ENCODE peak calls at places on chromosomes 16 and 17, in nine cellular contexts. G is pancreas; R is transverse colon; N is breast epithelium; Z is effector memory CD4-positive, alpha-beta T cell; X is ascending aorta; A is fibroblast of lung; E is cardiac muscle cell; T is HepG2. L is an unnamed sample. For H3K4me1, the result is how much of the 10 kb centered on the place peaks cover.

GRCh38 chr17:3827124-3827773 is 18.8 kb downstream of the NCBP3 start:
- DNase-seq in G (no peak), R (peak), N (no peak), Z (peak), X (no peak), A (peak), E (peak), T (peak), L (no peak)

GRCh38 chr16:81752225-81752875 is 26.7 kb upstream of the PLCG2 start:
- DNase-seq in G (no peak), R (peak), N (no peak), Z (no peak), X (peak), A (no peak), E (peak), T (no peak), L (peak)

GRCh38 chr17:19388791-19389190 is 1.8 kb upstream of the MFAP4 start:
- DNase-seq in G (no peak), R (peak), N (no peak), Z (no peak), X (no peak), A (no peak), E (no peak), T (no peak), L (peak)

GRCh38 chr16:73390936-73391335 is 343.0 kb upstream of the ZFHX3 start:
- DNase-seq in G (no peak), R (no peak), N (no peak), Z (no peak), X (no peak), A (no peak), E (no peak), T (no peak), L (no peak)

GRCh38 chr17:48825446-48826381 is 5.1 kb upstream of the CALCOCO2 start:
- DNase-seq in G (no peak), R (no peak), N (no peak), Z (no peak), X (no peak), A (no peak), E (no peak), T (no peak), L (no peak)

GRCh38 chr17:81009124-81009523 is 17.5 kb downstream of the CHMP6 start:
- DNase-seq in G (peak), R (no peak), N (no peak), Z (no peak), X (no peak), A (no peak), E (no peak), T (no peak), L (no peak)

GRCh38 chr17:66829386-66829864 is 5.5 kb upstream of the CACNG5 start:
- DNase-seq in G (peak), R (peak), N (no peak), Z (no peak), X (no peak), A (peak), E (peak), T (peak), L (peak)

GRCh38 chr16:70158261-70158939 is 15.2 kb upstream of the CLEC18C start:
- DNase-seq in G (no peak), R (no peak), N (no peak), Z (no peak), X (no peak), A (no peak), E (no peak), T (no peak), L (no peak)

GRCh38 chr17:48457080-48457836 is 27.2 kb upstream of the SKAP1 start:
- DNase-seq in G (peak), R (peak), N (peak), Z (peak), X (peak), A (peak), E (peak), T (peak), L (peak)

GRCh38 chr16:84879569-84880487 is 60.0 kb downstream of the CRISPLD2 start:
- DNase-seq in G (no peak), R (no peak), N (no peak), Z (no peak), X (no peak), A (no peak), E (no peak), T (no peak), L (peak)

GRCh38 chr16:71867934-71868333 is 16.0 kb downstream of the ZNF821 start:
- DNase-seq in G (no peak), R (no peak), N (no peak), Z (no peak), X (no peak), A (no peak), E (no peak), T (peak), L (no peak)

GRCh38 chr17:42438600-42439567 is 15.8 kb upstream of the CAVIN1 start:
- DNase-seq in G (no peak), R (peak), N (no peak), Z (no peak), X (no peak), A (no peak), E (peak), T (peak), L (no peak)

GRCh38 chr16:58970775-58971174 is 236.7 kb upstream of the GOT2 start:
- DNase-seq in G (no peak), R (no peak), N (no peak), Z (no peak), X (no peak), A (peak), E (no peak), T (no peak), L (no peak)

GRCh38 chr17:28326114-28326513 is 7.1 kb downstream of the TMEM97 start:
- DNase-seq in G (no peak), R (peak), N (no peak), Z (no peak), X (peak), A (no peak), E (no peak), T (no peak), L (no peak)

GRCh38 chr16:86087561-86088230 is 188.7 kb downstream of the IRF8 start:
- DNase-seq in G (no peak), R (no peak), N (no peak), Z (no peak), X (no peak), A (no peak), E (no peak), T (no peak), L (peak)

GRCh38 chr16:87550510-87550961 is 51.8 kb upstream of the JPH3 start:
- DNase-seq in G (peak), R (peak), N (no peak), Z (peak), X (no peak), A (no peak), E (no peak), T (no peak), L (peak)

GRCh38 chr16:30120340-30121105 is 2.5 kb downstream of the MAPK3 start:
- DNase-seq in G (no peak), R (peak), N (no peak), Z (no peak), X (no peak), A (no peak), E (no peak), T (no peak), L (no peak)

GRCh38 chr17:5468075-5468473 is 708 bp downstream of the DHX33 start:
- DNase-seq in G (no peak), R (no peak), N (no peak), Z (no peak), X (no peak), A (no peak), E (no peak), T (no peak), L (no peak)

GRCh38 chr17:39069114-39069756 is 82.2 kb downstream of the PLXDC1 start:
- DNase-seq in G (no peak), R (no peak), N (no peak), Z (no peak), X (no peak), A (peak), E (peak), T (peak), L (no peak)

GRCh38 chr17:19706791-19707727 is 9.3 kb downstream of the SLC47A2 start:
- DNase-seq in G (no peak), R (no peak), N (peak), Z (no peak), X (no peak), A (no peak), E (no peak), T (no peak), L (no peak)

GRCh38 chr16:85767569-85767968 is 16.7 kb upstream of the C16orf74 start:
- DNase-seq in G (no peak), R (no peak), N (no peak), Z (no peak), X (no peak), A (peak), E (peak), T (no peak), L (no peak)

DNA sequence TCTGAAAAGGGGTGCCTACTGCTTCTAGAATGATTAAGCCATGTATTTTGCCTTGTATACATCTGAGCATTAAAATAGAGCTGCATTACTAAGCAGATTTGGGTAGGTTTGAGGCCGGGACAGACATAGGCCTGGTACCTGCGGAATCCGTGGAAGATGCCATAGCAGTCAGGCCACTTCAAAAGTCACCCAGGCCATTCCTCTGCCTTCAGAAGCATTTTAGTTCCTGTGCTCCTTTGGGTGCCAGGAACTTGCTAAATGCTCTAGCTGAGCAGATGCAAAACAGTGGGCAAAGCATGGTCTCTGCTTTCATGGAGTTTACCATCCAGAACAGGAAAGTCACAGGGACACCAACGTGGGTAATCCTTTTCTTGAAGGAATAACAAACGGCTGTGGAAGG is 5.7 kb upstream of the TMEM100 start:
- DNase-seq in G (no peak), R (no peak), N (no peak), Z (no peak), X (no peak), A (no peak), E (no peak), T (no peak), L (no peak)
- H3K27ac ChIP-seq in G (no peak), R (no peak), N (no peak), Z (no peak), X (peak), A (no peak), E (no peak), T (no peak), L (peak)

GRCh38 chr17:57577751-57578607 is 167.1 kb downstream of the CCDC182 start:
- DNase-seq in G (no peak), R (no peak), N (no peak), Z (no peak), X (no peak), A (peak), E (peak), T (peak), L (peak)

GRCh38 chr17:57579245-57579644 is 165.9 kb downstream of the CCDC182 start:
- DNase-seq in G (no peak), R (no peak), N (no peak), Z (no peak), X (no peak), A (no peak), E (no peak), T (no peak), L (no peak)

GRCh38 chr17:57578608-57578990 is 166.5 kb downstream of the CCDC182 start:
- DNase-seq in G (no peak), R (no peak), N (no peak), Z (no peak), X (no peak), A (peak), E (peak), T (no peak), L (no peak)

GRCh38 chr17:57574040-57574513 is 171.0 kb downstream of the CCDC182 start:
- DNase-seq in G (no peak), R (no peak), N (peak), Z (no peak), X (peak), A (peak), E (peak), T (no peak), L (peak)

GRCh38 chr17:57576744-57577143 is 168.4 kb downstream of the CCDC182 start:
- DNase-seq in G (no peak), R (no peak), N (no peak), Z (no peak), X (no peak), A (no peak), E (no peak), T (no peak), L (no peak)
- H3K4me1 ChIP-seq in G (under half), R (under half), N (under half), Z (under half), X (under half), A (under half), E (under half), T (half or more), L (under half)

GRCh38 chr17:1256699-1257098 is 13.5 kb upstream of the BHLHA9 start:
- DNase-seq in G (no peak), R (no peak), N (no peak), Z (no peak), X (no peak), A (no peak), E (no peak), T (no peak), L (peak)

GRCh38 chr17:1260762-1261161 is 9.5 kb upstream of the BHLHA9 start:
- DNase-seq in G (no peak), R (no peak), N (no peak), Z (no peak), X (no peak), A (no peak), E (no peak), T (no peak), L (no peak)

GRCh38 chr17:1264196-1264595 is 6.0 kb upstream of the BHLHA9 start:
- DNase-seq in G (no peak), R (no peak), N (no peak), Z (no peak), X (no peak), A (no peak), E (peak), T (no peak), L (no peak)

GRCh38 chr17:1255041-1255440 is 15.2 kb upstream of the BHLHA9 start:
- DNase-seq in G (no peak), R (no peak), N (no peak), Z (no peak), X (no peak), A (no peak), E (no peak), T (no peak), L (no peak)

GRCh38 chr17:1259910-1260389 is 10.3 kb upstream of the BHLHA9 start:
- DNase-seq in G (no peak), R (no peak), N (no peak), Z (no peak), X (no peak), A (peak), E (peak), T (no peak), L (no peak)
- H3K4me3 ChIP-seq in G (peak), R (peak), N (peak), Z (peak), X (peak), A (peak), E (peak), T (peak), L (peak)

GRCh38 chr17:40122466-40122943 is 734 bp downstream of the MSL1 start:
- DNase-seq in G (peak), R (peak), N (no peak), Z (no peak), X (no peak), A (peak), E (peak), T (no peak), L (peak)
- H3K27ac ChIP-seq in G (peak), R (peak), N (peak), Z (peak), X (peak), A (peak), E (peak), T (peak), L (peak)